ENCODE peak calls at places on chromosomes 13 and 19, in seven cellular contexts. One of them, this sample, is unnamed.

GRCh38 chr19:10270180-10270615 is 722 bp upstream of the ICAM1 start:
- DNase-seq in stimulated activated CD4-positive, alpha-beta T cell treated with anti-CD3 and anti-CD28 coated beads, Interleukin-4, amount 100 ng/mL, for 24 hours: peak
- DNase-seq in neural crest cell: no peak
- DNase-seq in endothelial cell: no peak
- DNase-seq in GM23248: peak
- DNase-seq in heart left ventricle: peak
- DNase-seq in dorsolateral prefrontal cortex: peak
- DNase-seq in this sample: no peak

GRCh38 chr13:74129500-74130144 is 4.6 kb downstream of the KLF12 start:
- DNase-seq in dorsolateral prefrontal cortex: no peak
- DNase-seq in GM23248: peak
- DNase-seq in heart left ventricle: peak
- DNase-seq in neural crest cell: no peak
- DNase-seq in endothelial cell: no peak
- DNase-seq in stimulated activated CD4-positive, alpha-beta T cell treated with anti-CD3 and anti-CD28 coated beads, Interleukin-4, amount 100 ng/mL, for 24 hours: peak
- DNase-seq in this sample: peak

GRCh38 chr19:17775245-17775927 is 19.6 kb upstream of the B3GNT3 start:
- DNase-seq in GM23248: peak
- DNase-seq in dorsolateral prefrontal cortex: no peak
- DNase-seq in endothelial cell: peak
- DNase-seq in stimulated activated CD4-positive, alpha-beta T cell treated with anti-CD3 and anti-CD28 coated beads, Interleukin-4, amount 100 ng/mL, for 24 hours: peak
- DNase-seq in neural crest cell: peak
- DNase-seq in heart left ventricle: no peak
- DNase-seq in this sample: peak

GRCh38 chr19:33291623-33292534 is 10.5 kb downstream of the CEBPA start:
- DNase-seq in endothelial cell: no peak
- DNase-seq in neural crest cell: no peak
- DNase-seq in dorsolateral prefrontal cortex: no peak
- DNase-seq in heart left ventricle: no peak
- DNase-seq in stimulated activated CD4-positive, alpha-beta T cell treated with anti-CD3 and anti-CD28 coated beads, Interleukin-4, amount 100 ng/mL, for 24 hours: no peak
- DNase-seq in GM23248: no peak
- DNase-seq in this sample: no peak

GRCh38 chr13:109883181-109884180 is 97.1 kb upstream of the IRS2 start:
- DNase-seq in dorsolateral prefrontal cortex: no peak
- DNase-seq in stimulated activated CD4-positive, alpha-beta T cell treated with anti-CD3 and anti-CD28 coated beads, Interleukin-4, amount 100 ng/mL, for 24 hours: no peak
- DNase-seq in neural crest cell: no peak
- DNase-seq in heart left ventricle: no peak
- DNase-seq in endothelial cell: no peak
- DNase-seq in GM23248: no peak
- DNase-seq in this sample: no peak

GRCh38 chr19:53892301-53892980 is 10.4 kb downstream of the PRKCG start:
- DNase-seq in stimulated activated CD4-positive, alpha-beta T cell treated with anti-CD3 and anti-CD28 coated beads, Interleukin-4, amount 100 ng/mL, for 24 hours: no peak
- DNase-seq in GM23248: no peak
- DNase-seq in neural crest cell: no peak
- DNase-seq in dorsolateral prefrontal cortex: no peak
- DNase-seq in endothelial cell: no peak
- DNase-seq in heart left ventricle: no peak
- DNase-seq in this sample: no peak

GRCh38 chr19:13091400-13092161 is 11.1 kb downstream of the LYL1 start:
- DNase-seq in GM23248: peak
- DNase-seq in stimulated activated CD4-positive, alpha-beta T cell treated with anti-CD3 and anti-CD28 coated beads, Interleukin-4, amount 100 ng/mL, for 24 hours: no peak
- DNase-seq in neural crest cell: no peak
- DNase-seq in dorsolateral prefrontal cortex: peak
- DNase-seq in heart left ventricle: peak
- DNase-seq in endothelial cell: no peak
- DNase-seq in this sample: peak

GRCh38 chr13:42883142-42883541 is 101.8 kb downstream of the FAM216B start:
- DNase-seq in neural crest cell: no peak
- DNase-seq in endothelial cell: no peak
- DNase-seq in stimulated activated CD4-positive, alpha-beta T cell treated with anti-CD3 and anti-CD28 coated beads, Interleukin-4, amount 100 ng/mL, for 24 hours: no peak
- DNase-seq in GM23248: peak
- DNase-seq in dorsolateral prefrontal cortex: no peak
- DNase-seq in heart left ventricle: no peak
- DNase-seq in this sample: no peak

GRCh38 chr13:35107535-35107934 is 165.5 kb downstream of the NBEA start:
- DNase-seq in neural crest cell: no peak
- DNase-seq in dorsolateral prefrontal cortex: no peak
- DNase-seq in heart left ventricle: no peak
- DNase-seq in stimulated activated CD4-positive, alpha-beta T cell treated with anti-CD3 and anti-CD28 coated beads, Interleukin-4, amount 100 ng/mL, for 24 hours: no peak
- DNase-seq in GM23248: no peak
- DNase-seq in endothelial cell: no peak
- DNase-seq in this sample: no peak

GRCh38 chr13:24511824-24512207 is 762 bp downstream of the PARP4 start:
- DNase-seq in stimulated activated CD4-positive, alpha-beta T cell treated with anti-CD3 and anti-CD28 coated beads, Interleukin-4, amount 100 ng/mL, for 24 hours: no peak
- DNase-seq in endothelial cell: no peak
- DNase-seq in neural crest cell: no peak
- DNase-seq in dorsolateral prefrontal cortex: no peak
- DNase-seq in heart left ventricle: no peak
- DNase-seq in GM23248: no peak
- DNase-seq in this sample: no peak

GRCh38 chr13:112733661-112734379 is 44.0 kb downstream of the ATP11A start:
- DNase-seq in endothelial cell: no peak
- DNase-seq in stimulated activated CD4-positive, alpha-beta T cell treated with anti-CD3 and anti-CD28 coated beads, Interleukin-4, amount 100 ng/mL, for 24 hours: no peak
- DNase-seq in neural crest cell: no peak
- DNase-seq in dorsolateral prefrontal cortex: no peak
- DNase-seq in heart left ventricle: no peak
- DNase-seq in GM23248: no peak
- DNase-seq in this sample: no peak

This sample was measured in AG10803.